ENCODE peak calls at places on chromosomes 2 and 18, in four cellular contexts. E is GM12865, Q is AG09309, V is astrocyte of the spinal cord. W is an unnamed sample.

GRCh38 chr2:161533218-161533617 is 91.0 kb upstream of the SLC4A10 start:
- DNase-seq in E (no peak), Q (no peak), V (no peak), W (no peak)

GRCh38 chr2:131153529-131153928 is 48.4 kb downstream of the PLEKHB2 start:
- DNase-seq in E (no peak), Q (no peak), V (no peak), W (no peak)

GRCh38 chr2:37781028-37781427 is 109.6 kb upstream of the CDC42EP3 start:
- DNase-seq in E (no peak), Q (no peak), V (peak; percentile 66), W (peak; percentile 75)

GRCh38 chr18:34809697-34810096 is 99.6 kb downstream of the DTNA start:
- DNase-seq in E (peak; percentile 24), Q (peak; percentile 7), V (peak; percentile 32), W (peak; percentile 70)

GRCh38 chr2:198597648-198598047 is 793.3 kb downstream of the PLCL1 start:
- DNase-seq in E (no peak), Q (no peak), V (no peak), W (no peak)

GRCh38 chr2:75200140-75200985 is 1.0 kb upstream of the TACR1 start:
- DNase-seq in E (peak; percentile 25), Q (no peak), V (peak; percentile 41), W (peak; percentile 34)

GRCh38 chr2:175158894-175159293 is 9.1 kb downstream of the ATF2 start:
- DNase-seq in E (no peak), Q (no peak), V (no peak), W (no peak)

GRCh38 chr2:102803041-102803896 is 41.4 kb downstream of the TMEM182 start:
- DNase-seq in E (no peak), Q (no peak), V (no peak), W (no peak)

GRCh38 chr2:118032169-118033013 is 18.5 kb upstream of the CCDC93 start:
- DNase-seq in E (peak; percentile 50), Q (no peak), V (peak; percentile 31), W (peak; percentile 46)

GRCh38 chr2:101295895-101296294 is 12.6 kb downstream of the RNF149 start:
- DNase-seq in E (no peak), Q (no peak), V (peak; percentile 56), W (peak; percentile 67)

GRCh38 chr2:172927381-172928357 is 148.0 kb upstream of the MAP3K20 start:
- DNase-seq in E (no peak), Q (peak; percentile 61), V (peak; percentile 88), W (peak; percentile 84)
- H3K4me3 ChIP-seq in E (no peak overlapping the region), Q (no peak overlapping the region), V (no peak overlapping the region), W (no peak overlapping the region)

DNA sequence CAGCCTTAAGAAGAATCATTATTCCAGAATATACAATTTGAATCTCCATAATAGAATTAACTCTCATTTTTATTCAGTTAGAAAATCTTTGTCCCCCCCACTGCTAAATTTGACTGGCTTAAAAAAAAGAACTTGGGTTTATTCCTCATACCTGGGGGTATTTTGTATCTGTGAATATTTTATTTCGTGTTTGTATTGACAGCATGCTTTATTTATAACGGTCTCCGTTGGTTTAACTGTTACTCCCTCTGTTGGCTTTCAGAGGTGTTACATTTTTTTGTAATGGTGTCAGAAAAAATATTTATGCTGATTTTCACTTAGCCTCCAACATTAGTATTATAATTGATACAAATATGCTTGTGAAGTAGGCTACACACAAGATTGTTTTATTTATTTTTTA is 109.1 kb downstream of the HAUS1 start:
- DNase-seq in E (peak; percentile 41), Q (no peak), V (no peak), W (peak; percentile 9)
- TF ChIP-seq CTCF in E (peak; percentile 40), Q (peak; percentile 20), V (peak; percentile 34), W (peak; percentile 35)

DNA sequence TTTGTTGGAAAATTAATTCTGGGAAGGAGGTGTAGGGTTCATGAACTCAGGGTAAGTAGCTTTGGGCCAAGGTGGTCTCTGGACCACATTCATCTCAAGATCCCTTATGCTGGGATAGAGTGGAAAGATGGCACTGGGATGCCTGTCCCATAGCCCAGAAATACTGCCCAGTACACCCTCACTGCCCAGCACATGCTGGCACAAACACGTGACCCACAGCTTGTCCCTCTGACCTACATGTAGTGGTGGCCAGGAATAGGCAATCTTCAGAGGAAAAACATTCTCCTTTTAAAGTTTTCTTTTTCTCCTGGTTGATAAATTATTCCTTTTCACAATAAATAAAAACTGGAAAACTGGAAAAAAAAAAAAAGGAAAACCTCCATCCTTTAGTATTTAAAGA is 135.6 kb upstream of the ACAA2 start:
- DNase-seq in E (no peak), Q (no peak), V (no peak), W (no peak)
- H3K4me3 ChIP-seq in E (no peak overlapping the region), Q (no peak overlapping the region), V (no peak overlapping the region), W (no peak overlapping the region)

GRCh38 chr2:529425-529824 is 147.8 kb downstream of the TMEM18 start:
- DNase-seq in E (no peak), Q (no peak), V (peak; percentile 30), W (peak; percentile 23)
- TF ChIP-seq CTCF in E (peak; percentile 8), Q (peak; percentile 11), V (peak; percentile 26), W (peak; percentile 15)

GRCh38 chr2:155583674-155584195 is 748.8 kb downstream of the NR4A2 start:
- DNase-seq in E (no peak), Q (no peak), V (no peak), W (no peak)
- H3K4me3 ChIP-seq in E (no peak overlapping the region), Q (no peak overlapping the region), V (no peak overlapping the region), W (no peak overlapping the region)

GRCh38 chr2:8761529-8762164 is 75.8 kb downstream of the KIDINS220 start:
- DNase-seq in E (peak; percentile 47), Q (peak; percentile 7), V (peak; percentile 57), W (peak; percentile 56)
- TF ChIP-seq CTCF in E (peak; percentile 36), Q (peak; percentile 55), V (peak; percentile 55), W (peak; percentile 64)

GRCh38 chr2:230221533-230221932 is 1.7 kb upstream of the SP110 start:
- DNase-seq in E (no peak), Q (no peak), V (no peak), W (no peak)

GRCh38 chr2:230227216-230227615 is 1.7 kb downstream of the SP140 start:
- DNase-seq in E (peak; percentile 32), Q (no peak), V (no peak), W (no peak)

GRCh38 chr2:230226090-230226551 is 585 bp downstream of the SP140 start:
- DNase-seq in E (peak; percentile 83), Q (no peak), V (no peak), W (no peak)

GRCh38 chr2:230224458-230224857 is 1.1 kb upstream of the SP140 start:
- DNase-seq in E (no peak), Q (no peak), V (no peak), W (no peak)

DNA sequence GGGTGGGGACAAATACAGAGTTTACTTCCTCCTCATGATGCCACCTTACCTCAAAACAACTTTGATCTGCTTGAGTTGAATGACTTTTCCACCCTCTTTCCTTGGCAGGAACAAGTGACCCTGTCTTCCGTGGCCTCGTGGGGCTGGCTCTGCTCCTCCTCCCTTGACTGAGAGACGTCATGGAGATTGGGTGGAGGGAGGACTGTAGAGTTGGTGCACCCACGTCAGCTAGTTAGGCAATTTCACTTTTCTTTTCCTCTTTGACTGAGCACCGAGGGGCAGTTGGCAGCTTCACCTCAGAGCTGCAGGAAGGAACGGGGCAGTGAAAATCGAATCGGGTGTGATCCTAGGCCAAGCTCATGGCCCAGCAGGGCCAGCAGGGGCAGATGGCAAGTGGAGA is at the start of gene SP140:
- DNase-seq in E (peak; percentile 92), Q (no peak), V (no peak), W (no peak)
- H3K4me3 ChIP-seq in E (peak within 1 kb of the TSS; percentile 70), Q (no peak within 1 kb of the TSS), V (no peak within 1 kb of the TSS), W (no peak within 1 kb of the TSS)

GRCh38 chr2:181573140-181573736 is 83.7 kb downstream of the CERKL start:
- DNase-seq in E (peak; percentile 27), Q (peak; percentile 10), V (peak; percentile 39), W (peak; percentile 57)
- TF ChIP-seq CTCF in E (peak; percentile 22), Q (peak; percentile 49), V (peak; percentile 53), W (peak; percentile 63)

DNA sequence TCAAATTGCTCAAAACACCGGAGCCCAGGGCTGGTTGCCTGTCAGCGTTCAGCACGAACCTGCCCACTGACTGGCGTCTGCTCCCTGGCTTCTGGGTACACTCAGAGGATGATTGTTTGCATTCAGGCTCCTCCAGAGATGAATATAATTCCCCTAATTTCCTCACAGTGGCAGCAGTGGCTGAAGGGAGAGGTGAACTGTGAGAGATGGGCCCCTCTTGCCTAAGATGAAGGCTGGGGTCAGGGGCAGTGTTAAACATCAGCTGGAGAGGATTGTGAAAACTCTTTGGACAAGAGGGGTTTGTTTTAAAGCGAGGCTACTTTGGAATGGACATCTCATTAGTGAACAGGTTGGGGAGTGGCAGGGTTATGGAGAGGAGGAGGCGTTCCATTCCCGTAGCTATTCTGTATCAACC is 31.0 kb downstream of the TCF7L1 start:
- DNase-seq in E (no peak), Q (no peak), V (no peak), W (no peak)
- H3K4me3 ChIP-seq in E (no peak overlapping the region), Q (no peak overlapping the region), V (no peak overlapping the region), W (no peak overlapping the region)

DNA sequence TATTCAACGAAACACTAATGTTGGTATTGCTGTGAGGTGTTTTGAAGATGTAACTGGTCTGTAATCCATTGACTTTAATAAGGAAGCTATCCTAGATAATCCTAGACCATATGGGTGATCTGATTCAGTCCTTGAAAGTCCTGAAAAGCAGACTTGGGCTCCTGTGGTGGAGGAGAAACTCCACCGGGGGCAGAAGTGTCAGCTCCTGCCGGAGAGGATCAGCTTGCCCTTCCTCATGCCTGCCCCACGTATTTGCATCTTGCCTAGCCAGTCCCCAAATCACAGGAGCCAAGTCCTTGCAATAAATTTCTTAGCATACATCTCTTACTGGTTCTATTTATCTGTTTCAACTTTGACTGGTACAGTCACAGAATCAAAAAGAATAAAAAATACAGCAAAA is 144.2 kb upstream of the DLGAP1 start:
- DNase-seq in E (peak; percentile 36), Q (no peak), V (no peak), W (no peak)
- TF ChIP-seq CTCF in E (no peak), Q (no peak), V (no peak), W (no peak)